ENCODE peak calls at places on chromosomes 13 and 19, in four cellular contexts. I is T-helper 9 cell, T is epithelial cell of esophagus, L is ascending aorta. U is an unnamed sample.

GRCh38 chr19:3125900-3126524 is 9.8 kb upstream of the GNA15 start:
- DNase-seq in I (peak; percentile 76), T (peak; percentile 54), L (no peak), U (peak; percentile 75)

GRCh38 chr13:31774186-31774585 is 34.9 kb downstream of the RXFP2 start:
- DNase-seq in I (no peak), T (peak; percentile 2), L (no peak), U (no peak)

GRCh38 chr13:90414691-90415596 is 932.5 kb upstream of the MIR17HG start:
- DNase-seq in I (no peak), T (peak; percentile 71), L (no peak), U (no peak)

GRCh38 chr19:367963-368623 is 23.5 kb upstream of the MIER2 start:
- DNase-seq in I (no peak), T (no peak), L (no peak), U (no peak)

GRCh38 chr19:29528946-29529645 is 3.3 kb downstream of the VSTM2B start:
- DNase-seq in I (no peak), T (no peak), L (no peak), U (peak; percentile 83)

GRCh38 chr13:51681037-51681678 is 96.9 kb downstream of the WDFY2 start:
- DNase-seq in I (no peak), T (peak; percentile 89), L (no peak), U (no peak)

GRCh38 chr19:52415711-52416110 is 13.2 kb upstream of the ZNF534 start:
- DNase-seq in I (no peak), T (no peak), L (no peak), U (no peak)

GRCh38 chr19:36420961-36421748 is 2.7 kb upstream of the ZFP82 start:
- DNase-seq in I (no peak), T (peak; percentile 31), L (no peak), U (no peak)

GRCh38 chr13:30453727-30454126 is 12.0 kb downstream of the HMGB1 start:
- DNase-seq in I (no peak), T (peak; percentile 27), L (no peak), U (no peak)